ENCODE peak calls at places on chromosomes 16 and 17, in four cellular contexts. C is substantia nigra, W is frontal cortex, L is cerebellar cortex. T is an unnamed sample.

GRCh38 chr17:50095626-50096037 is 481 bp downstream of the PDK2 start:
- DNase-seq in W (no peak), L (no peak), C (no peak), T (no peak)

GRCh38 chr16:9033125-9033830 is 58.2 kb upstream of the HAPSTR1 start:
- DNase-seq in L (peak), C (no peak), W (peak), T (peak)

GRCh38 chr17:32833526-32833925 is 43.4 kb downstream of the MYO1D start:
- DNase-seq in W (no peak), C (no peak), L (no peak), T (no peak)

GRCh38 chr17:28230011-28230410 is 89.0 kb upstream of the TMEM97 start:
- DNase-seq in L (no peak), C (no peak), W (no peak), T (no peak)

GRCh38 chr16:48318630-48319029 is 66.6 kb downstream of the SIAH1 start:
- DNase-seq in W (no peak), C (no peak), L (no peak), T (no peak)

GRCh38 chr16:68246671-68247070 is 1.5 kb downstream of the PLA2G15 start:
- DNase-seq in C (no peak), W (no peak), L (no peak), T (no peak)

GRCh38 chr17:6269474-6269873 is 165.4 kb downstream of the AIPL1 start:
- DNase-seq in L (no peak), W (no peak), C (no peak), T (peak)

GRCh38 chr17:55763856-55764255 is 13.0 kb downstream of the PCTP start:
- DNase-seq in L (no peak), C (no peak), W (no peak), T (no peak)

GRCh38 chr16:49928176-49928892 is 72.4 kb upstream of the ZNF423 start:
- DNase-seq in C (no peak), L (no peak), W (no peak), T (no peak)

GRCh38 chr17:40966848-40967247 is at the start of gene KRT39:
- DNase-seq in C (no peak), L (no peak), W (no peak), T (no peak)

GRCh38 chr16:30063893-30064745 is 1.4 kb upstream of the ALDOA start:
- DNase-seq in C (peak), W (peak), L (peak), T (peak)

GRCh38 chr16:73071131-73071940 is 23.4 kb upstream of the ZFHX3 start:
- DNase-seq in L (no peak), C (no peak), W (no peak), T (peak)

GRCh38 chr16:89363621-89364393 is 126.6 kb downstream of the ANKRD11 start:
- DNase-seq in L (no peak), C (no peak), W (no peak), T (peak)

GRCh38 chr17:72334205-72334604 is 213.4 kb downstream of the SOX9 start:
- DNase-seq in L (no peak), W (no peak), C (no peak), T (no peak)

GRCh38 chr16:82281544-82281943 is 111.5 kb upstream of the MPHOSPH6 start:
- DNase-seq in C (no peak), L (no peak), W (no peak), T (no peak)

GRCh38 chr16:88505405-88506082 is 52.5 kb downstream of the ZFPM1 start:
- DNase-seq in L (no peak), W (peak), C (no peak), T (peak)

T was measured in HT-29.